ENCODE peak calls at places on chromosome 1, in nine cellular contexts. O, X, M, T, F, H, P, R and L are unnamed samples.

GRCh38 chr1:228911225-228911624 is 175.9 kb downstream of the RHOU start:
- DNase-seq in F (no peak), H (no peak), M (no peak), P (no peak), T (peak), R (peak), O (no peak), X (no peak), L (no peak)

GRCh38 chr1:41621791-41622190 is 137.3 kb upstream of the EDN2 start:
- DNase-seq in P (no peak), F (no peak), T (no peak), H (no peak), M (no peak), R (no peak), O (no peak), X (no peak), L (no peak)

GRCh38 chr1:64941466-64942117 is 24.8 kb downstream of the JAK1 start:
- DNase-seq in P (no peak), H (no peak), M (no peak), R (no peak), X (no peak), T (no peak), F (no peak), O (no peak), L (no peak)

GRCh38 chr1:212234431-212235298 is 50.5 kb upstream of the PPP2R5A start:
- DNase-seq in F (peak), T (no peak), M (no peak), X (peak), O (peak), H (no peak), R (no peak), P (peak), L (peak)

GRCh38 chr1:17874665-17875064 is 119.5 kb downstream of the ACTL8 start:
- DNase-seq in R (no peak), O (no peak), X (peak), P (no peak), H (no peak), M (no peak), F (no peak), T (no peak), L (peak)

GRCh38 chr1:208119225-208119606 is 125.0 kb downstream of the PLXNA2 start:
- DNase-seq in X (no peak), M (no peak), P (no peak), H (no peak), T (no peak), O (no peak), F (no peak), R (no peak), L (no peak)

GRCh38 chr1:177091036-177091435 is 73.5 kb downstream of the ASTN1 start:
- DNase-seq in P (no peak), M (no peak), X (peak), R (no peak), H (no peak), F (no peak), T (no peak), O (no peak), L (no peak)

GRCh38 chr1:89518116-89518780 is 6.4 kb upstream of the LRRC8B start:
- DNase-seq in O (no peak), M (no peak), F (no peak), T (no peak), R (no peak), P (no peak), X (peak), H (no peak), L (no peak)

GRCh38 chr1:153770812-153771211 is 4.4 kb upstream of the SLC27A3 start:
- DNase-seq in T (no peak), F (no peak), X (no peak), H (no peak), P (no peak), O (peak), M (no peak), R (no peak), L (no peak)

GRCh38 chr1:14724234-14724633 is 125.7 kb downstream of the KAZN start:
- DNase-seq in M (no peak), O (no peak), P (no peak), X (peak), H (no peak), T (no peak), F (no peak), R (no peak), L (no peak)

GRCh38 chr1:167555971-167556714 is 2.6 kb upstream of the CREG1 start:
- DNase-seq in M (peak), P (peak), F (peak), H (peak), R (peak), O (peak), X (peak), T (peak), L (no peak)

GRCh38 chr1:53196485-53197271 is at the start of gene CPT2:
- DNase-seq in R (peak), H (peak), T (peak), M (peak), F (peak), X (peak), O (peak), P (peak), L (peak)

GRCh38 chr1:58754683-58755467 is 29.0 kb downstream of the JUN start:
- DNase-seq in T (no peak), H (peak), M (no peak), P (no peak), R (no peak), X (peak), O (no peak), F (no peak), L (no peak)

GRCh38 chr1:2494323-2494693 is 18.2 kb downstream of the PLCH2 start:
- DNase-seq in F (peak), X (peak), M (no peak), O (no peak), T (no peak), P (no peak), H (no peak), R (no peak), L (peak)

GRCh38 chr1:94039514-94039870 is 81.5 kb downstream of the ABCA4 start:
- DNase-seq in X (peak), H (peak), T (peak), O (peak), P (peak), R (peak), M (peak), F (peak), L (no peak)

GRCh38 chr1:37697090-37697489 is 4.8 kb downstream of the CDCA8 start:
- DNase-seq in O (no peak), H (no peak), F (no peak), T (no peak), P (no peak), M (no peak), R (no peak), X (no peak), L (no peak)

GRCh38 chr1:76781447-76781846 is 85.8 kb upstream of the ST6GALNAC5 start:
- DNase-seq in R (no peak), P (no peak), H (no peak), T (no peak), O (no peak), X (no peak), F (no peak), M (no peak), L (no peak)

GRCh38 chr1:154608522-154609294 is 722 bp upstream of the ADAR start:
- DNase-seq in M (peak), R (peak), O (peak), X (peak), H (peak), P (peak), T (peak), F (peak), L (no peak)

GRCh38 chr1:32192220-32192948 is 8.0 kb upstream of the CCDC28B start:
- DNase-seq in T (no peak), P (no peak), O (no peak), R (no peak), F (no peak), X (no peak), H (no peak), M (no peak), L (no peak)

GRCh38 chr1:27643626-27644368 is 8.8 kb upstream of the FGR start:
- DNase-seq in M (peak), X (peak), O (peak), P (no peak), R (peak), H (peak), T (peak), F (peak), L (no peak)

GRCh38 chr1:171798311-171798710 is 16.9 kb downstream of the METTL13 start:
- DNase-seq in P (no peak), H (no peak), X (no peak), O (no peak), F (no peak), T (no peak), R (no peak), M (no peak), L (no peak)

GRCh38 chr1:48236716-48237470 is 14.4 kb downstream of the SLC5A9 start:
- DNase-seq in R (peak), F (no peak), H (no peak), X (peak), M (no peak), O (no peak), P (no peak), T (no peak), L (peak)

GRCh38 chr1:239909894-239910293 is 181.8 kb upstream of the FMN2 start:
- DNase-seq in P (peak), X (peak), M (no peak), T (no peak), R (no peak), O (no peak), H (no peak), F (peak), L (peak)